ENCODE peak calls at places on chromosomes 11 and 22, in six cellular contexts. G is naive thymus-derived CD4-positive, alpha-beta T cell; U is fibroblast of lung; Y is CD8-positive, alpha-beta memory T cell; H is spleen; X is pancreas. I is an unnamed sample. For H3K9me3 and H3K27me3, the result is how much of the 10 kb centered on the place peaks cover.

GRCh38 chr11:11263238-11264030 is 89.6 kb downstream of the CSNK2A3 start:
- DNase-seq in G (no peak), U (peak), Y (no peak), H (no peak), X (no peak), I (no peak)

GRCh38 chr22:35462558-35463230 is 62.8 kb downstream of the MCM5 start:
- DNase-seq in G (no peak), U (no peak), Y (no peak), H (no peak), X (no peak), I (no peak)

GRCh38 chr11:59615132-59615636 is 390 bp downstream of the OSBP start:
- DNase-seq in G (peak), U (peak), Y (peak), H (peak), X (peak), I (peak)

GRCh38 chr11:34439521-34440258 is 956 bp downstream of the CAT start:
- DNase-seq in G (no peak), U (no peak), Y (no peak), H (no peak), X (no peak), I (no peak)

GRCh38 chr11:36123353-36124220 is 165.6 kb downstream of the COMMD9 start:
- DNase-seq in G (no peak), U (no peak), Y (no peak), H (no peak), X (no peak), I (peak)

GRCh38 chr22:37502342-37503182 is 16.4 kb upstream of the MFNG start:
- DNase-seq in G (no peak), U (no peak), Y (no peak), H (no peak), X (peak), I (no peak)

GRCh38 chr11:111336582-111337256 is 38.4 kb downstream of the POU2AF3 start:
- DNase-seq in G (no peak), U (peak), Y (no peak), H (no peak), X (no peak), I (no peak)

GRCh38 chr11:116986521-116987105 is 111.6 kb downstream of the SIK3 start:
- DNase-seq in G (no peak), U (peak), Y (no peak), H (no peak), X (no peak), I (no peak)

GRCh38 chr22:35329114-35329847 is 29.6 kb downstream of the TOM1 start:
- DNase-seq in G (no peak), U (no peak), Y (no peak), H (no peak), X (no peak), I (peak)

GRCh38 chr11:34458566-34458965 is 19.8 kb downstream of the CAT start:
- DNase-seq in G (no peak), U (no peak), Y (no peak), H (no peak), X (no peak), I (no peak)

GRCh38 chr22:30038219-30038618 is 42.0 kb upstream of the HORMAD2 start:
- DNase-seq in G (no peak), U (peak), Y (no peak), H (no peak), X (peak), I (no peak)

GRCh38 chr22:20904008-20904979 is 12.9 kb upstream of the CRKL start:
- DNase-seq in G (no peak), U (peak), Y (no peak), H (no peak), X (no peak), I (no peak)

GRCh38 chr11:7527029-7527428 is 13.2 kb downstream of the PPFIBP2 start:
- DNase-seq in G (peak), U (no peak), Y (peak), H (no peak), X (no peak), I (no peak)

GRCh38 chr22:38298312-38299000 is 18.8 kb downstream of the CSNK1E start:
- DNase-seq in G (peak), U (peak), Y (peak), H (peak), X (no peak), I (peak)

GRCh38 chr11:128886401-128887119 is 4.6 kb upstream of the KCNJ5 start:
- DNase-seq in G (no peak), U (no peak), Y (no peak), H (no peak), X (peak), I (no peak)

GRCh38 chr22:42651134-42651533 is 1.9 kb upstream of the CYB5R3 start:
- DNase-seq in G (no peak), U (peak), Y (no peak), H (no peak), X (no peak), I (no peak)

GRCh38 chr11:19658344-19658743 is 54.3 kb upstream of the NAV2 start:
- DNase-seq in G (no peak), U (no peak), Y (no peak), H (no peak), X (no peak), I (no peak)

GRCh38 chr11:24082860-24083259 is 414.0 kb upstream of the LUZP2 start:
- DNase-seq in G (no peak), U (no peak), Y (no peak), H (no peak), X (no peak), I (no peak)

GRCh38 chr11:693887-694562 is 997 bp downstream of the DEAF1 start:
- DNase-seq in G (no peak), U (no peak), Y (no peak), H (peak), X (peak), I (no peak)

GRCh38 chr11:67022341-67022933 is 497 bp upstream of the SYT12 start:
- DNase-seq in G (no peak), U (peak), Y (no peak), H (no peak), X (peak), I (no peak)

GRCh38 chr11:61917357-61918109 is at the start of gene RAB3IL1:
- DNase-seq in G (no peak), U (peak), Y (no peak), H (peak), X (peak), I (peak)

DNA sequence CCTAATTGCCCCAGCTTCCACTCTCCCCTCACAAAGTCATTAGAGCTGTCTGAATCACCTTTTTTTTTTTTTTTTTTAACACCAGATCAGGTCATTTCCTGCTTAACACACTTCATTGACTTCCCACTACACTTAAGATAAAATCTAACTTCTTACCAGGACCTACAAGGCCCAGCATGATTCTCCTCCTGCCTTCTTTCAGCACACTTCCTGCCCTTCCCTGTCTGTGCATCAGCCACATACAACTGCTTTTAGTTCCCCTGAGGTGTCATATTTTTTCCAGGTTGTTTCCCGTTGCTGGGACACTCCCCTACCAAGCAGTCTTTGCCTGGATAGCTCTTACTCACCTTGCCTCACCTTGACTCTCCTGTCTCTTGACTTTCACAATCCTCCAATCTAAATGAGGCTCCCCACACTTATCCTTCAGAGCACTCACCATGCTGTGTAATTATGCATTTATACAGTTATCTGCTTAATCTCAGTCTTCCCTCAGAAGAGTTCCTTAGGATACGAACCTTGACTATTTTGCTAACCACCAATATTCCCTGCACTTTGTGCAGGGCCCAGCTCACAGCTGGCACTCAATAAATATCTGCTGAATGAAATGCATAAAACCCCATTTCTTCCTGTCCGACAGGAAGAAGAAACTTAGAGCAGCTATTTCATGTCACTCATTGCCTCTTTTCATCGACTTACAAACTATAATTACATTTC is 96.6 kb upstream of the AKIP1 start:
- DNase-seq in G (no peak), U (peak), Y (no peak), H (no peak), X (no peak), I (no peak)
- H3K4me3 ChIP-seq in G (no peak), U (no peak), Y (no peak), H (no peak), X (no peak), I (no peak)

DNA sequence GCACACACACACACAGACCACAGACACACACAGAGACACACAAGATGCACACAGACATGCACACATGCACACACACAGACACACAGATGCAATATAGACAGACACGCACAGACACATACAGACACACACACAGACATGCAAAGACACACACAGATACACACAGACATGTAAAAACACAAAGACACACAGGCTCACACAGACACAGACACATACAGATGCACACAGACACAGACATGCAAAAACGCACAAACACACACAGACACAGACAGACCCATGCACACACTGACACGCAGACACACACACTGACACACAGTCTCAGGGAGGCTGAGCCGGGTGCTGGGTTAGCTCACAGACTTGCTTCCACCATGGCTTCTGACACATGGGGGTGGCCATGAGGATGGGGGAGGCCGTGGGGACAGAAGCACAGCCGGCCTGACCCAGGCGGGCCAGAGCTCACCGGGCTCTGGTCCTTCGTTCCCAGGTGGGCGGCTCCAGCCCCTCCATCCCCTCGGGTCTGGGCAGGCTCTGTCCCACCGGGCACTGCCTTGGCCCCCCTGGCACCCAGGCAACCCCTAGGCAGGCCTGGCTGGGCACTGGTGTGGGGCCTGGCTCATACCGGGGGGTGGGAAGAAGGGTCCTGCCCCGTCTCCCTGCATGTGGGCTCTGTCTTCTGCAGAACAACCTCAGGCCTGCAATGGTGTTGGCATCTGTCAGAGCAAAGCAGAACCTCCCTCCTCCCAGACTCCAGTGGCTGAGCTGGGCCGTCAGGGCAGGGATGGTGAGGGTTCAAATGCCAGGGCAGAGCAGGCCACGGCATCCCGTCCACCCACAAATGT is 1489.5 kb downstream of the BRD1 start:
- DNase-seq in G (no peak), U (no peak), Y (no peak), H (peak), X (no peak), I (no peak)
- H3K9me3 ChIP-seq in G (under half), U (under half), Y (under half), H (under half), X (under half), I (under half)

GRCh38 chr11:121456816-121457431 is 4.2 kb upstream of the SORL1-AS1 start:
- DNase-seq in G (no peak), U (no peak), Y (no peak), H (no peak), X (no peak), I (no peak)
- H3K27me3 ChIP-seq in G (under half), U (under half), Y (under half), H (under half), X (under half), I (under half)

DNA sequence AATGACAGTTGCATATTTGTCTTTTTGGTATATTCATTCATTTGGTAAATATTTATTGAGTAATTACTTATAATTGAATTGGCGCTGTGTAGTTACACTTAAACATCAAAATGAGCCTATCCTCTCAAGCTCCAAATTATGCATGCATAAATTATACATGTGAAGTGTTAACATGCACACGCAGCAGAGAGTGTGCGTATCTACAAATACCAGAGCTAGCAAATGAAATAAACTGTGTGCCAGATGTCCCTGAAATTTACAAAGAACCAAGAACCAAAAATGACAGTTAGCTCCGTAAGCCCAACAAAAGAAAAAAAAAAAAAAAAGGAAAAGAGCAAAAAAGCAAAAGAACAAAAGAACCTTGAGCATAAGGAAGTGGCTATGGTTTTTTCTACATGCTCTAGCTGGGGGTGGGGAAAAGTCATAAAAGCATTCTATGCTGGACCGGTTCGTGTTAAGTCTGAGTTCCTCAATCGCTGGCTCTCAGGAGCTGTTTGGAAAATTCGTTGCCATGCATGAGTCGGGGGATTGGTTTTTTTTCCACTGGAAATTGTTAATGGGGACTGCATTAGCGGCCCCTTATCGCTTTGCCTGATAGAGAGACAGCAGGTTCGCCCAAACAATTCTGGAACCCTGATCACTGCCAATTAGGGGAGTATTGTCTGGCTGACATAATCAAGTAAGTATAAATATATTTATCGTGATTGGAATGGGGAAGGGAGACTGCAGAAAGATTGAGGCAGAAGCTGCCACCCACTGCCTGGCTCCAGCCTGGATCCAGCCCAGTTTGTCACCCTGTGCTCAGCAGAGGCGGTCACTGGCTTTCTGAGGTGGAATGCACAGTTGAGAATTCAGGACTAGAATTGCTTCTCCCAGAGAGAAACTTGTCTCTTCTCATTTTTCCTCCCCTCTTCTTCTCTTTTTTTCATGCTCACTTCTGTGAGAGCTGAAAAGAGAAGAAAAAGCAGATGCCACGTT is 25.6 kb downstream of the GRAP2 start:
- DNase-seq in G (peak), U (no peak), Y (no peak), H (no peak), X (no peak), I (no peak)
- H3K4me3 ChIP-seq in G (peak), U (no peak), Y (peak), H (peak), X (no peak), I (no peak)

GRCh38 chr22:48307941-48308340 is 1519.7 kb downstream of the BRD1 start:
- DNase-seq in G (no peak), U (no peak), Y (no peak), H (no peak), X (no peak), I (no peak)
- H3K9me3 ChIP-seq in G (under half), U (under half), Y (under half), H (under half), X (under half), I (under half)

DNA sequence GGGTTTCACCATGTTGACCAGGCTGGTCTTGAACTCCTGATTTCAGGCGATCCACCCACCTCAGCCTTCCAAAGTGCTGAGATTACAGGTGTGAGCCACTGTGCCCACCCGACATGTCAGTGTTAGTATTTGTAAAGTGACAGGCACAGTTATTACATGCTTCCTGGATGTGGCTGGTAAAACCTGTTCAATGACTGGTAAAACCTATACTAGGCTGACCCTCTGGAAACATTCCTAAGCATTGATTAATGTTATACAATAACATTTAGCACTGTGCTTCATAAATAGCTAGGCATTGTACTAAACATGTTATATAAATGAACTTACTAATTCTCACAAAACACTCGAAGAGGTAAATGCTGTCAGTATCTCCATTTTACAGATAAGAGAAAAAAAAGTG is 20.9 kb upstream of the JHY start:
- DNase-seq in G (no peak), U (no peak), Y (no peak), H (no peak), X (no peak), I (no peak)
- H3K27me3 ChIP-seq in G (under half), U (under half), Y (under half), H (under half), X (under half), I (under half)

DNA sequence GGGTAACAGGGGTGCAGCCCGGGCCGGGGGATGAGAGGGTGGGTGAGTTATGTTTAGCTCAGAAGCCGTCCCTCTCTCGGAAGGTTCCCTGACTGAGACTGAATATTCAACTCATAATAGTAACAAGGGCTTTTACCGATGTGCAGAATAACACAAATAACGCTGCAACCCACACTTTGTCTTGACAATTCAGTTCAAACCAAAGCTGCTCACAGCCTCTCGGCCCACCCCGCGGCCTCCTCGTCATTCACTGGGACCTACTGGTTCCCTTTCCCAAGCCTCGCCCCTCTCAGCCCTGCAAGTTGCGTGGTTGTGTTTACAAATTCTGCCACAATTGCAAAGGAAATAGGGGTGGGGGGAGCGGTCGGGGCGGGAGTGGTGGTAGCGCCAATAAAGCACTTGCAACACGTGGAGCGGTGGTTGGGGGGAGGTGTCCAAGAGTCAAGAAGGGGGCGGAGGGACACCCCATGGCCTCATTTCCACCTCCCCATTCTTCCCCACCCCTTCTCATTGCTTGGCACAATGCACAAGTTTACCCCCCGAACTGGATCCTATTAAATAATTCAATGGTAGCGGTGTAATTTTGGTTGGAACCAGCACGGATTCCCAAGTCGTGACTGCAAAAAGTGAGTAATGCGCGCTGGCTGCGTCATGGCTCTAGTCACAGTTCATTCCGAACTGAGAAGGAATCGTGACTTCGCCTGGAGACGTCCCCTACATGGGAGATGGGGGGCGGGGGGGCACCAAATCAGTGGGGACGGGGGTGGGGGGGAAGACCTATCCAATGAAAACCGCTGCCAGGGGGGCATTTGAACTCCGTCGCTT is 102.0 kb upstream of the HSD17B12 start:
- DNase-seq in G (no peak), U (peak), Y (no peak), H (no peak), X (no peak), I (no peak)
- H3K4me3 ChIP-seq in G (no peak), U (peak), Y (no peak), H (peak), X (peak), I (peak)

I was measured in psoas muscle.